ENCODE peak calls at places on chromosomes 16 and 17, in six cellular contexts. One of them, this sample, is unnamed.

GRCh38 chr16:15652293-15653001 is 2.4 kb downstream of the NDE1 start:
- DNase-seq in sigmoid colon: no peak
- DNase-seq in prostate gland: no peak
- DNase-seq in dorsolateral prefrontal cortex: no peak
- DNase-seq in heart right ventricle: no peak
- DNase-seq in hepatocyte: no peak
- DNase-seq in this sample: no peak

GRCh38 chr16:85306071-85306792 is 194.0 kb upstream of the CIBAR2 start:
- DNase-seq in sigmoid colon: peak; percentile 96
- DNase-seq in prostate gland: peak; percentile 43
- DNase-seq in dorsolateral prefrontal cortex: peak; percentile 74
- DNase-seq in heart right ventricle: peak; percentile 79
- DNase-seq in hepatocyte: peak; percentile 92
- DNase-seq in this sample: peak; percentile 89

GRCh38 chr17:44916781-44917241 is 1.5 kb upstream of the GFAP start:
- DNase-seq in sigmoid colon: peak; percentile 89
- DNase-seq in prostate gland: peak; percentile 70
- DNase-seq in dorsolateral prefrontal cortex: peak; percentile 84
- DNase-seq in heart right ventricle: peak; percentile 76
- DNase-seq in hepatocyte: peak; percentile 39
- DNase-seq in this sample: peak; percentile 90

GRCh38 chr17:80262775-80263244 is 2.2 kb downstream of the RNF213 start:
- DNase-seq in sigmoid colon: no peak
- DNase-seq in prostate gland: no peak
- DNase-seq in dorsolateral prefrontal cortex: no peak
- DNase-seq in heart right ventricle: no peak
- DNase-seq in hepatocyte: no peak
- DNase-seq in this sample: no peak

GRCh38 chr17:20243524-20243923 is 223.8 kb downstream of the LGALS9B start:
- DNase-seq in sigmoid colon: no peak
- DNase-seq in prostate gland: no peak
- DNase-seq in dorsolateral prefrontal cortex: no peak
- DNase-seq in heart right ventricle: no peak
- DNase-seq in hepatocyte: no peak
- DNase-seq in this sample: no peak

GRCh38 chr16:77894054-77894632 is 105.8 kb downstream of the VAT1L start:
- DNase-seq in sigmoid colon: no peak
- DNase-seq in prostate gland: no peak
- DNase-seq in dorsolateral prefrontal cortex: no peak
- DNase-seq in heart right ventricle: peak; percentile 40
- DNase-seq in hepatocyte: no peak
- DNase-seq in this sample: no peak

GRCh38 chr16:26644912-26645543 is 421.7 kb upstream of the C16orf82 start:
- DNase-seq in sigmoid colon: no peak
- DNase-seq in prostate gland: no peak
- DNase-seq in dorsolateral prefrontal cortex: no peak
- DNase-seq in heart right ventricle: no peak
- DNase-seq in hepatocyte: no peak
- DNase-seq in this sample: no peak

GRCh38 chr17:79989106-79989835 is 46.4 kb downstream of the TBC1D16 start:
- DNase-seq in sigmoid colon: peak; percentile 43
- DNase-seq in prostate gland: no peak
- DNase-seq in dorsolateral prefrontal cortex: no peak
- DNase-seq in heart right ventricle: no peak
- DNase-seq in hepatocyte: no peak
- DNase-seq in this sample: no peak

GRCh38 chr16:78184554-78185183 is 85.2 kb downstream of the WWOX start:
- DNase-seq in sigmoid colon: no peak
- DNase-seq in prostate gland: peak; percentile 34
- DNase-seq in dorsolateral prefrontal cortex: no peak
- DNase-seq in heart right ventricle: no peak
- DNase-seq in hepatocyte: peak; percentile 59
- DNase-seq in this sample: no peak

GRCh38 chr17:9151091-9151490 is 129.8 kb downstream of the NTN1 start:
- DNase-seq in sigmoid colon: no peak
- DNase-seq in prostate gland: no peak
- DNase-seq in dorsolateral prefrontal cortex: no peak
- DNase-seq in heart right ventricle: no peak
- DNase-seq in hepatocyte: peak; percentile 50
- DNase-seq in this sample: no peak

GRCh38 chr17:9146064-9146463 is 124.8 kb downstream of the NTN1 start:
- DNase-seq in sigmoid colon: no peak
- DNase-seq in prostate gland: no peak
- DNase-seq in dorsolateral prefrontal cortex: no peak
- DNase-seq in heart right ventricle: no peak
- DNase-seq in hepatocyte: no peak
- DNase-seq in this sample: no peak

GRCh38 chr17:9144502-9145233 is 123.4 kb downstream of the NTN1 start:
- DNase-seq in sigmoid colon: no peak
- DNase-seq in prostate gland: no peak
- DNase-seq in dorsolateral prefrontal cortex: no peak
- DNase-seq in heart right ventricle: no peak
- DNase-seq in hepatocyte: peak; percentile 65
- DNase-seq in this sample: no peak

GRCh38 chr17:9148908-9149536 is 127.7 kb downstream of the NTN1 start:
- DNase-seq in sigmoid colon: no peak
- DNase-seq in prostate gland: no peak
- DNase-seq in dorsolateral prefrontal cortex: no peak
- DNase-seq in heart right ventricle: no peak
- DNase-seq in hepatocyte: no peak
- DNase-seq in this sample: no peak

GRCh38 chr17:9150407-9151090 is 129.2 kb downstream of the NTN1 start:
- DNase-seq in sigmoid colon: no peak
- DNase-seq in prostate gland: no peak
- DNase-seq in dorsolateral prefrontal cortex: no peak
- DNase-seq in heart right ventricle: no peak
- DNase-seq in hepatocyte: peak; percentile 69
- DNase-seq in this sample: no peak
- H3K27ac ChIP-seq in sigmoid colon: no peak overlapping the region
- H3K27ac ChIP-seq in prostate gland: no peak overlapping the region
- H3K27ac ChIP-seq in dorsolateral prefrontal cortex: no peak overlapping the region
- H3K27ac ChIP-seq in heart right ventricle: no peak overlapping the region
- H3K27ac ChIP-seq in hepatocyte: peak overlapping the region; percentile 59
- H3K27ac ChIP-seq in this sample: no peak overlapping the region

GRCh38 chr16:65120811-65121721 is 797 bp downstream of the CDH11 start:
- DNase-seq in sigmoid colon: peak; percentile 72
- DNase-seq in prostate gland: no peak
- DNase-seq in dorsolateral prefrontal cortex: peak; percentile 31
- DNase-seq in heart right ventricle: peak; percentile 21
- DNase-seq in hepatocyte: peak; percentile 28
- DNase-seq in this sample: peak; percentile 52

GRCh38 chr16:65122724-65122973 is 786 bp upstream of the CDH11 start:
- DNase-seq in sigmoid colon: no peak
- DNase-seq in prostate gland: no peak
- DNase-seq in dorsolateral prefrontal cortex: no peak
- DNase-seq in heart right ventricle: no peak
- DNase-seq in hepatocyte: no peak
- DNase-seq in this sample: no peak

GRCh38 chr16:65122974-65123845 is 1.3 kb upstream of the CDH11 start:
- DNase-seq in sigmoid colon: peak; percentile 87
- DNase-seq in prostate gland: peak; percentile 33
- DNase-seq in dorsolateral prefrontal cortex: peak; percentile 36
- DNase-seq in heart right ventricle: peak; percentile 70
- DNase-seq in hepatocyte: peak; percentile 72
- DNase-seq in this sample: peak; percentile 62

GRCh38 chr16:65123846-65124513 is 2.1 kb upstream of the CDH11 start:
- DNase-seq in sigmoid colon: peak; percentile 64
- DNase-seq in prostate gland: no peak
- DNase-seq in dorsolateral prefrontal cortex: no peak
- DNase-seq in heart right ventricle: no peak
- DNase-seq in hepatocyte: peak; percentile 24
- DNase-seq in this sample: no peak

GRCh38 chr16:65121870-65122723 is at the start of gene CDH11:
- DNase-seq in sigmoid colon: peak; percentile 78
- DNase-seq in prostate gland: peak; percentile 22
- DNase-seq in dorsolateral prefrontal cortex: peak; percentile 55
- DNase-seq in heart right ventricle: peak; percentile 72
- DNase-seq in hepatocyte: peak; percentile 90
- DNase-seq in this sample: peak; percentile 68
- TF ChIP-seq CTCF in sigmoid colon: peak; percentile 68
- TF ChIP-seq CTCF in prostate gland: no peak
- TF ChIP-seq CTCF in dorsolateral prefrontal cortex: no peak
- TF ChIP-seq CTCF in heart right ventricle: peak; percentile 43
- TF ChIP-seq CTCF in hepatocyte: peak; percentile 45
- TF ChIP-seq CTCF in this sample: peak; percentile 56

DNA sequence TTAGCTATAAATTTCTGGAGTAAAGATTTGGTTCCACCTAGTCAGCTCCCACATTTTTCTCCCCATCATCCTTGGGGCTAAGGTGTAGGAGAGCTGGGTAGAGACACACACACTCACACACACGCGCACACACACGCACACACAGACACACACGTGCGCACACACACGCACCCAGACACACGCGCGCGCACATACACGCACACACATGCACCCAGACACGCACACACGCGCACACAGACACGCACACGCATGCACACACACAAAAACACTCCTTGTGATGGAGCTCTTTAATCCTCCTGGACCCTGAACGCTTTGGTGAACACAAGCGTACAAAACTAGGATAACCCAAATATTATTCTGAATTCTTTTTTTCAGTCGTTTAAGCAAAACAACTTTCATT is 253.6 kb downstream of the C16orf95 start:
- DNase-seq in sigmoid colon: peak; percentile 13
- DNase-seq in prostate gland: no peak
- DNase-seq in dorsolateral prefrontal cortex: no peak
- DNase-seq in heart right ventricle: no peak
- DNase-seq in hepatocyte: no peak
- DNase-seq in this sample: no peak
- H3K4me3 ChIP-seq in sigmoid colon: no peak overlapping the region
- H3K4me3 ChIP-seq in prostate gland: no peak overlapping the region
- H3K4me3 ChIP-seq in dorsolateral prefrontal cortex: no peak overlapping the region
- H3K4me3 ChIP-seq in heart right ventricle: no peak overlapping the region
- H3K4me3 ChIP-seq in hepatocyte: no peak overlapping the region
- H3K4me3 ChIP-seq in this sample: no peak overlapping the region

GRCh38 chr16:3101841-3102470 is 2.9 kb upstream of the ZSCAN10 start:
- DNase-seq in sigmoid colon: no peak
- DNase-seq in prostate gland: no peak
- DNase-seq in dorsolateral prefrontal cortex: no peak
- DNase-seq in heart right ventricle: no peak
- DNase-seq in hepatocyte: no peak
- DNase-seq in this sample: no peak
- H3K27ac ChIP-seq in sigmoid colon: no peak overlapping the region
- H3K27ac ChIP-seq in prostate gland: no peak overlapping the region
- H3K27ac ChIP-seq in dorsolateral prefrontal cortex: peak overlapping the region; percentile 16
- H3K27ac ChIP-seq in heart right ventricle: peak overlapping the region; percentile 82
- H3K27ac ChIP-seq in hepatocyte: no peak overlapping the region
- H3K27ac ChIP-seq in this sample: no peak overlapping the region